ENCODE peak calls at places on chromosomes 11 and 22, in five cellular contexts. D is cardiac fibroblast; Q is CD8-positive, alpha-beta T cell; M is kidney; A is AG09309. S is an unnamed sample.

GRCh38 chr11:35215945-35216344 is 77.0 kb downstream of the CD44 start:
- DNase-seq in D (no peak), Q (no peak), M (no peak), A (no peak), S (no peak)

GRCh38 chr22:46406349-46406748 is 70.8 kb downstream of the TRMU start:
- DNase-seq in D (no peak), Q (no peak), M (no peak), A (no peak), S (no peak)

GRCh38 chr11:103378931-103379330 is 269.7 kb downstream of the DYNC2H1 start:
- DNase-seq in D (peak), Q (no peak), M (no peak), A (no peak), S (no peak)

GRCh38 chr11:46427364-46427763 is 35.8 kb upstream of the CHRM4 start:
- DNase-seq in D (no peak), Q (no peak), M (no peak), A (no peak), S (no peak)

GRCh38 chr11:132054822-132055221 is 684.4 kb downstream of the NTM start:
- DNase-seq in D (peak), Q (no peak), M (no peak), A (peak), S (no peak)

GRCh38 chr22:37267661-37268413 is 14.5 kb upstream of the CYTH4 start:
- DNase-seq in D (no peak), Q (no peak), M (no peak), A (no peak), S (peak)

GRCh38 chr11:46348986-46349401 is 1.7 kb downstream of the DGKZ start:
- DNase-seq in D (no peak), Q (no peak), M (no peak), A (no peak), S (no peak)

GRCh38 chr11:8241373-8242112 is 22.1 kb downstream of the LMO1 start:
- DNase-seq in D (no peak), Q (no peak), M (no peak), A (no peak), S (no peak)

GRCh38 chr11:70471254-70471653 is 72.9 kb downstream of the CTTN start:
- DNase-seq in D (peak), Q (no peak), M (no peak), A (no peak), S (no peak)

GRCh38 chr11:78048561-78048960 is 15.1 kb upstream of the THRSP start:
- DNase-seq in D (no peak), Q (no peak), M (no peak), A (no peak), S (no peak)

GRCh38 chr11:2453436-2453835 is 8.6 kb downstream of the KCNQ1 start:
- DNase-seq in D (no peak), Q (no peak), M (no peak), A (no peak), S (peak)

GRCh38 chr22:30586414-30586813 is 5.3 kb downstream of the PES1 start:
- DNase-seq in D (no peak), Q (no peak), M (no peak), A (no peak), S (no peak)

GRCh38 chr11:2099523-2100316 is 39.5 kb downstream of the IGF2 start:
- DNase-seq in D (no peak), Q (no peak), M (peak), A (no peak), S (peak)

GRCh38 chr11:16555956-16556355 is 182.5 kb upstream of the C11orf58 start:
- DNase-seq in D (no peak), Q (no peak), M (no peak), A (no peak), S (no peak)

GRCh38 chr22:19825016-19825339 is 29.7 kb downstream of the GNB1L start:
- DNase-seq in D (no peak), Q (no peak), M (no peak), A (no peak), S (no peak)

GRCh38 chr11:9982127-9982795 is 311.8 kb downstream of the SBF2 start:
- DNase-seq in D (peak), Q (no peak), M (no peak), A (peak), S (no peak)

GRCh38 chr11:11992813-11993212 is 15.6 kb downstream of the DKK3 start:
- DNase-seq in D (no peak), Q (no peak), M (no peak), A (no peak), S (no peak)

GRCh38 chr11:128872094-128872493 is 5.0 kb upstream of the KCNJ1 start:
- DNase-seq in D (no peak), Q (no peak), M (no peak), A (no peak), S (no peak)

GRCh38 chr11:65491614-65492386 is 7.0 kb upstream of the MALAT1 start:
- DNase-seq in D (peak), Q (no peak), M (peak), A (peak), S (peak)

GRCh38 chr22:23789638-23790037 is 2.9 kb downstream of the SMARCB1 start:
- DNase-seq in D (no peak), Q (no peak), M (peak), A (no peak), S (peak)
- TF ChIP-seq CTCF in D (no peak), Q (no peak), M (no peak), A (no peak), S (peak)

GRCh38 chr11:105135873-105136272 is 3.7 kb downstream of the CARD18 start:
- DNase-seq in D (no peak), Q (no peak), M (no peak), A (no peak), S (no peak)

GRCh38 chr11:105124756-105125155 is 14.8 kb downstream of the CARD18 start:
- DNase-seq in D (no peak), Q (no peak), M (no peak), A (no peak), S (no peak)

GRCh38 chr11:105132716-105133511 is 6.7 kb downstream of the CARD18 start:
- DNase-seq in D (peak), Q (no peak), M (no peak), A (no peak), S (no peak)

GRCh38 chr11:105130189-105130813 is 9.3 kb downstream of the CARD18 start:
- DNase-seq in D (no peak), Q (no peak), M (no peak), A (no peak), S (no peak)
- TF ChIP-seq CTCF in D (no peak), Q (no peak), M (no peak), A (no peak), S (no peak)

GRCh38 chr11:45321031-45321595 is 35.0 kb upstream of the SYT13 start:
- DNase-seq in D (no peak), Q (no peak), M (no peak), A (no peak), S (no peak)

GRCh38 chr11:45318516-45318915 is 32.4 kb upstream of the SYT13 start:
- DNase-seq in D (no peak), Q (no peak), M (no peak), A (no peak), S (no peak)

GRCh38 chr11:45320366-45320765 is 34.2 kb upstream of the SYT13 start:
- DNase-seq in D (no peak), Q (no peak), M (no peak), A (no peak), S (no peak)

GRCh38 chr11:45321669-45322068 is 35.5 kb upstream of the SYT13 start:
- DNase-seq in D (no peak), Q (no peak), M (no peak), A (no peak), S (no peak)

DNA sequence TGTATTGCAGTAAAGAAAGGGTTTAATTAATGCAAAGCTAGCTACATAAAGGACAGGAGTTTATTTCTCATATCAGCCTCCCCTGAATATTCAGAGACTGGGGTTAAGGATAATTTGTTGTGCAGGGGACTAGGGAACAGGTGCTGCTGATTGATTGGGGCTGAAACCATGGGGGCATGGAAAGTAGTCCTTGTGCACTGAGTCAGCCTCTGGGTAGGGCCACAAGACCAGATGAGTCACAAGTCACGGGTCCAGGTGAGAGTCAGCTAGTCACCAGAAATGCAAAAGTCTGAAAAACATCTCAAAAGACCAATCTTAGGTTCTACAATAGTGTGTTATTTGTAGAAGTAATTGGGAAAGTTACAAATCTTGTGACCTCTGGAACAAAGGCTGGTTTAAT is 32.9 kb upstream of the SYT13 start:
- DNase-seq in D (no peak), Q (no peak), M (no peak), A (no peak), S (no peak)
- TF ChIP-seq CTCF in D (no peak), Q (no peak), M (no peak), A (no peak), S (no peak)

GRCh38 chr22:43587574-43587973 is 175.8 kb downstream of the MPPED1 start:
- DNase-seq in D (no peak), Q (no peak), M (no peak), A (no peak), S (no peak)

DNA sequence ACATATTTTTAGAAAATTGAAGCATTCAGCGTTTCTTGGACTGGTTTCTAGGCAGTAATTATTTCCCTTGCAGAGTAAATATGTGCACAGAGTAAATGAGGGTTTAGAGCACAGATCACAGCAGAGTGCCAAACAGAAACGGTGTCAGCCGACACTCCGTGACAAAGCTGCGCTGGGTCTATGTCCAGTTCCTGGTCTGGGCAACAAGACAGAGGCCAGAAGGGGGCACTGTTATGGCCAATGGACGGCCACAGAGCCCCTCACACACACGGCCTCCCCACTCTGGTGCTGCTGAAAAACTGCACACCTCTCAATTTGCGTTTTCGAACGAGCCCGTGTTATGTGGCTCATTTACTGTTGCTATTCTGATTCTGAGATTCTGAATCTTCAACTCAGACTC is 180.7 kb downstream of the MPPED1 start:
- DNase-seq in D (peak), Q (no peak), M (no peak), A (no peak), S (no peak)
- TF ChIP-seq CTCF in D (no peak), Q (no peak), M (no peak), A (peak), S (no peak)

DNA sequence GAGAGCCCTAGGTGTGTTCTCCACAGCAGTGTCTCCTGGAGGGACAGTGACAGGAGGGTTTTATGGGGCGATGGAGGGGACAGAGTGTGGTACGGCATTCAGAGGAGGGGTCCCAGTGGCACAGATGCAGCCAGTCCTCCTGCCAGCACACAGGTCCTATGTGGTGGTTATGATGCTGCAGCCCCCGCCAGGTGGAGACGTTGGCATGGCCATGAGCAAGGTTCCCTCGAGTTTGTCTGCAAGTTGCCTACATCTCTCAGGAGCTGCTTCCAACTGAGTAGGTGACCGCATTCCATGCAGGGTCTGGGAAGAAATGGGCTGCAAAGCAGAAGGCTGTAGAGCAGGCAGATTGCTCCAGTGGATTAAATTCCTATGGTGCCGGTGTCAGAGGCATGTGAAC is 646.0 kb downstream of the TBC1D22A start:
- DNase-seq in D (no peak), Q (no peak), M (peak), A (no peak), S (no peak)
- TF ChIP-seq CTCF in D (no peak), Q (no peak), M (no peak), A (no peak), S (no peak)

DNA sequence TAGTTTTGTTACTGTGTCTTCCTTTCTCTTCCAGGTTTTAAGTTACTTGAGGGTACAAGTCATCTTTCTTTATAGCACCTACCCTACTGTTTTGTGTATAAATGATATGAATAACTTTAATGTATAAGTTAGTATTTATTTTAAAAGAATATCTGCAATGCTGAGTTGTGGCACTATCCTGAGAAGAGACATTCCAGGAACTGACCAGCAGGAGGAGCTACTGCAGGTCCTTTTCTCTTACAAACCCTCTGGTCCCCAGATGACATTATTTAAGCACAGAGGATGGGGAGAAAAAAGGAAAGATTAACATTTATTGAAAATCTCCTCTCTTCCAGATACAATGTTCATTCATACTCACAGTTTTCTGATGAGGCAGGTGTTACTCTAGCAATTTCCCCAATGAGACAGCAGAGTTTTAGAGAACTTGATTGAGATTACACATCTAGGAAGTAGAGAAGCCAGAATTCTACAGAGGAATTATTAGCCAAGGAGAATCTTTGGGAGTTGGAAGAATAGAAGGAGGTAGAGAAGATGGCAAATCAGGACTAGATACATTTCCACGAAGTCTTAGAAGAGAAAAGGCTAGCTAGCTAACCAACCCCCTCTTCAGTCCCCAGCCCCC is 541.2 kb upstream of the API5 start:
- DNase-seq in D (peak), Q (no peak), M (no peak), A (no peak), S (no peak)
- TF ChIP-seq CTCF in D (peak), Q (no peak), M (peak), A (no peak), S (peak)

S was measured in chondrocyte.